ENCODE peak calls at places on chromosomes 16 and 17, in six cellular contexts. R, B, F, W, P and X are unnamed samples.

GRCh38 chr16:48609453-48610023 is 442 bp downstream of the N4BP1 start:
- DNase-seq in R (no peak), B (no peak), F (peak; percentile 70), W (peak; percentile 70), P (peak; percentile 90), X (no peak)

GRCh38 chr17:69575346-69575761 is 160.9 kb downstream of the MAP2K6 start:
- DNase-seq in R (peak; percentile 48), B (no peak), F (no peak), W (no peak), P (no peak), X (no peak)

GRCh38 chr16:74756203-74756602 is 18.4 kb downstream of the FA2H start:
- DNase-seq in R (no peak), B (no peak), F (no peak), W (no peak), P (peak; percentile 42), X (no peak)

GRCh38 chr16:55444754-55445485 is 34.1 kb upstream of the MMP2 start:
- DNase-seq in R (no peak), B (no peak), F (no peak), W (no peak), P (no peak), X (no peak)

GRCh38 chr17:40422990-40423611 is 5.4 kb upstream of the TOP2A start:
- DNase-seq in R (no peak), B (no peak), F (no peak), W (no peak), P (no peak), X (no peak)

GRCh38 chr16:68396481-68396880 is 51.8 kb downstream of the SMPD3 start:
- DNase-seq in R (peak; percentile 16), B (no peak), F (peak; percentile 64), W (peak; percentile 54), P (peak; percentile 19), X (peak; percentile 9)

GRCh38 chr17:80130992-80131391 is 15.9 kb downstream of the EIF4A3 start:
- DNase-seq in R (no peak), B (no peak), F (no peak), W (no peak), P (no peak), X (no peak)

GRCh38 chr17:7438050-7438614 is 1.2 kb upstream of the FGF11 start:
- DNase-seq in R (no peak), B (peak; percentile 69), F (peak; percentile 53), W (no peak), P (peak; percentile 90), X (no peak)